ENCODE peak calls at places on chromosomes 2 and 18, in seven cellular contexts. B is upper lobe of right lung; W is trophoblast cell; D is sigmoid colon; P is RWPE2; J is mammary epithelial cell; T is CD4-positive, alpha-beta memory T cell. L is an unnamed sample.

GRCh38 chr2:88828397-88829137 is 137.1 kb downstream of the RPIA start:
- DNase-seq in W (no peak), J (peak; percentile 23), P (no peak), T (no peak), D (no peak), B (no peak), L (no peak)

GRCh38 chr2:122307772-122308171 is 552.3 kb downstream of the TSN start:
- DNase-seq in W (no peak), B (no peak), P (no peak), T (no peak), J (no peak), D (no peak), L (no peak)

GRCh38 chr2:172246649-172247048 is 143.9 kb upstream of the DLX2 start:
- DNase-seq in B (no peak), T (no peak), J (peak; percentile 67), D (no peak), P (no peak), W (no peak), L (no peak)

GRCh38 chr2:73906847-73907505 is 14.2 kb downstream of the ACTG2 start:
- DNase-seq in B (no peak), D (peak; percentile 64), T (no peak), J (no peak), P (no peak), W (no peak), L (no peak)

GRCh38 chr18:46447323-46447722 is 209.7 kb downstream of the LOXHD1 start:
- DNase-seq in T (no peak), D (no peak), B (no peak), P (no peak), W (no peak), J (no peak), L (no peak)

GRCh38 chr18:37403100-37403781 is 162.4 kb downstream of the CELF4 start:
- DNase-seq in D (no peak), J (peak; percentile 68), P (no peak), T (no peak), W (peak; percentile 37), B (no peak), L (peak; percentile 92)

GRCh38 chr2:230564805-230565779 is 147.6 kb upstream of the CAB39 start:
- DNase-seq in J (no peak), T (no peak), W (no peak), B (no peak), P (no peak), D (no peak), L (peak; percentile 45)

GRCh38 chr2:20745924-20746555 is 76.9 kb downstream of the LDAH start:
- DNase-seq in D (no peak), P (no peak), T (no peak), J (no peak), W (no peak), B (no peak), L (no peak)

GRCh38 chr2:120448961-120449421 is 103.1 kb downstream of the INHBB start:
- DNase-seq in J (no peak), D (peak; percentile 56), T (no peak), B (peak; percentile 41), P (peak; percentile 27), W (no peak), L (no peak)

GRCh38 chr2:159188449-159188848 is 98.1 kb downstream of the WDSUB1 start:
- DNase-seq in D (no peak), T (no peak), P (no peak), J (no peak), W (no peak), B (no peak), L (no peak)
- H3K36me3 ChIP-seq in D (peaks cover 3% of the 10 kb centered on the region), T (no peaks in the 10 kb centered on the region), P (peaks cover 60% of the 10 kb centered on the region), J (peaks cover 6% of the 10 kb centered on the region), W (peaks cover 35% of the 10 kb centered on the region), B (peaks cover 33% of the 10 kb centered on the region), L (peaks cover 3% of the 10 kb centered on the region)

DNA sequence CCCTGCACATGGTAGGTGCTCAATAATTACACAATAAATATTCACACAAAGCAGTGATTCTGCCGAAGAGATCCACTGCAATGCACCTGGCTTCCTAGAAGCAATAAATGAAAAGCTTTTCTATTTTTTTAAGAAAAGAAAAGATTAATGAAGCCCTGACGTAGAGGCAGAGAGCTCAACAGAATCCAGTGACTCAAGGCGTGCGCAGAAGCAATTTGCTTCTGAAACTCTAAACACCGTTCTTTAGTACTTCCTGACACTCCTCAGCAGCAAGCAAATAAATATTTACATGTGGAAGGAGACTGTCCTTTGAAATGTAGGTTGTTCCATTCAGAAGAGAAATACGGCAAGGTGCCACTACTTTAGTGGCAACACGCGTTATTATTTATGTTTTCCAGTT is 126.1 kb upstream of the ZNF516 start:
- DNase-seq in P (no peak), D (no peak), T (no peak), W (no peak), B (no peak), J (no peak), L (no peak)
- H3K4me3 ChIP-seq in P (no peak overlapping the region), D (peak overlapping the region; percentile 50), T (no peak overlapping the region), W (no peak overlapping the region), B (peak overlapping the region; percentile 0), J (no peak overlapping the region), L (no peak overlapping the region)

DNA sequence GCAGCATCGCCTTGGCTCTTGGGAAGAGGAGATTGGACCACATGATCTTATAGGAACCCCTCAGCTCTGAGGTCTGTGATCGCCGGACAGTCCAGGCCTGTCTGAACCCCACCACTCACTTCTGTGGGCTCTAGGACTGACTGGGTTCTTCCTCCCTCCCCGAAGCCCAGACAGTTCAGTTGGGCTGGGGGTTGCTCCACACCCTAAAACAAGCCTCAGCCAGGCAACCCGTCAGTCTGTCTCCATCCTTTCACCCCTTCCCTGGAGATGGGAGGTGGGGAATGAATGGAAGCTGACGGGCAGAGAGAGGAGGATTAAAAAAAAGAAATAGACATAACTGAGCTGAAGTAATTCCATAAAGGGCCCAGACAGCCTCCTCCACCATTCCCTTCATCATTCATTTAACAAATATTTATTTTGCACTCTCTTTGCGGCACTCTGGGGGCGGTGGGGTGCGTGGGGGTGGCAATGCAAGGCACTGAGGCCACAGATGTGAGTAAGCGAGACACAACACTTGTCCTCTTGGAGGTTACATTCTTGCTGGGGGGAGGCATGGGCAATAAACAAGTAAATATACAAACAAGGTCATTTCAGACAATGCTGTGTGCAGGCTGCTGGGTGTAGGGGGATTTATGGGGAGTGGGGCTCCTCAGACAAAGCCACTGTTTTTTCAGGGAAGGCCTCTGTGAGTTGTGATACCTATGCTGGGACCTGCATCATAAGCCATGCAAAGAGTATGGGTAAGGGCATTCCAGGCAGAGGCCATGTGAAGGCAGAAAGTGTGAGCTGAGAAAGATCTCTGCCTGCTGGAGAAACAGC is 12.9 kb downstream of the WNT10A start:
- DNase-seq in D (no peak), T (no peak), J (no peak), W (no peak), B (no peak), P (no peak), L (no peak)
- H3K27me3 ChIP-seq in D (peaks cover 68% of the 10 kb centered on the region), T (no peaks in the 10 kb centered on the region), J (no peaks in the 10 kb centered on the region), W (peaks cover 44% of the 10 kb centered on the region), B (peaks cover 59% of the 10 kb centered on the region), P (no peaks in the 10 kb centered on the region), L (peaks cover 6% of the 10 kb centered on the region)

DNA sequence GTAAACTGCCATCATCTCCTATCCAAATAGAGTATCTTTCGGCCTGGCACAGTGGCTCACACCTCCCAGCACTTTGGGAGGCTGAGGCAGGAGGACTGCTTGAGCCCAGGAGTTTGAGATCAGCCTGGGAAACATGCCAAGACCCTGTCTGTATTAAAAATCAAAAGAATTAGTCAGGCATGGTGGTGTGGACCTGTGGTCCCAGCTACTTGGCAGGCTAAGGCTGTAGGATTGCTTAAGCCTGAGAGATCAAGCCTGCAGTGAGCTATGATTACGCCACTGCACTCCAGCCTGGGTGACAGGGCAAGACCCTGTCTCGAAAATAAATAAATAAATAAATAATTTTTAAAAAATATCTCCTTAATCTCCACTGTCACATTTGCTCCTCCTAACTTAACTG is 14.7 kb upstream of the ARPC2 start:
- DNase-seq in D (no peak), W (no peak), J (no peak), T (no peak), P (no peak), B (no peak), L (no peak)
- H3K36me3 ChIP-seq in D (no peaks in the 10 kb centered on the region), W (no peaks in the 10 kb centered on the region), J (no peaks in the 10 kb centered on the region), T (no peaks in the 10 kb centered on the region), P (no peaks in the 10 kb centered on the region), B (no peaks in the 10 kb centered on the region), L (no peaks in the 10 kb centered on the region)

DNA sequence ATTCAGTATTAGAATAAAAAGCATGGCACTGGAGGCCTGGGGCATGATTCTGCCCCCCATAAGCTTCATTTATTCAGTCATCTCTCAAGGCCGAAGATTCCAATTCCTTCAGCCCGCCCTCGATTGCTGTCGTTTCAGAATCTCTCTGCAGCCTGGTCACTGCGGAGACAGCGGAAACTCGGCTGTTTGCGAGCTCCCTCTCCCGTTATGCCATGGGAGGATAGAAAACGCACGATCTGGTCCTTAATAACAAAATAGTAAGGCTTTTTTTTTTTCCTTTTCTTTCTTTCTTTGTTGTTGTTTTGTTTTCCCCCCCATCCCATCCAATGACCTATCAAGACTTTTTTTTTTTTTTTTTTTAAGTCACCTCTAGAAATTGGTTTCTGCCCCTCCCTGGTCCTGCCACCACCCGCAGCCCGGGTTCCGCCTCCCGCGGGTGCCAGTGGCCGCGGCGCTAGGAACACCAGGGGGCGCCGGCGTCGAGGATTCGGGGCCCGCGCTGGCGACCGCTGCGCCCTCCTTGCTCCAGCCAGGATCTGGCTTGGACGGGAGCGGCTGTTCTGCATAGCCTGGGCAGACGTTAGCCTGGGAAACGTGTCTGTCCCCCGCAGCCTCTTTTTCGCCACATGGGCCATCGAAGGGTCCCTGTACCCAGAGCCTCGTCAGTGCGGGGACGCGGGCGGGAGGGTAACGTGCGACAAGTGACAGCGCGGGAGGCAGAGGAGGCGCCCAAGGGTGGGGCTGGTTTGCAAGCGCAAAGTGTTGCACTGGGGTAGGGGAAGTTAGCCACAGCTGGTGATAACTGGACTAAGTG is 10.0 kb downstream of the CPLX4 start:
- DNase-seq in W (peak; percentile 78), D (peak; percentile 83), T (peak; percentile 65), J (peak; percentile 54), B (peak; percentile 88), P (no peak), L (peak; percentile 65)
- H3K4me3 ChIP-seq in W (no peak overlapping the region), D (peak overlapping the region; percentile 32), T (no peak overlapping the region), J (peak overlapping the region; percentile 20), B (peak overlapping the region; percentile 30), P (peak overlapping the region; percentile 22), L (peak overlapping the region; percentile 26)

GRCh38 chr2:6865346-6866238 is at the start of gene CMPK2:
- DNase-seq in T (peak; percentile 82), J (peak; percentile 33), P (no peak), W (peak; percentile 75), B (peak; percentile 92), D (peak; percentile 78), L (peak; percentile 74)

GRCh38 chr2:6864251-6864758 is 1.4 kb downstream of the CMPK2 start:
- DNase-seq in T (no peak), B (no peak), J (no peak), W (peak; percentile 88), P (no peak), D (no peak), L (no peak)

GRCh38 chr2:6866239-6866745 is 585 bp upstream of the CMPK2 start:
- DNase-seq in J (peak; percentile 37), B (no peak), W (peak; percentile 53), T (peak; percentile 48), D (peak; percentile 64), P (no peak), L (peak; percentile 43)

GRCh38 chr2:6864938-6865345 is 765 bp downstream of the CMPK2 start:
- DNase-seq in B (peak; percentile 81), W (peak; percentile 26), P (no peak), J (no peak), T (no peak), D (peak; percentile 68), L (peak; percentile 71)

DNA sequence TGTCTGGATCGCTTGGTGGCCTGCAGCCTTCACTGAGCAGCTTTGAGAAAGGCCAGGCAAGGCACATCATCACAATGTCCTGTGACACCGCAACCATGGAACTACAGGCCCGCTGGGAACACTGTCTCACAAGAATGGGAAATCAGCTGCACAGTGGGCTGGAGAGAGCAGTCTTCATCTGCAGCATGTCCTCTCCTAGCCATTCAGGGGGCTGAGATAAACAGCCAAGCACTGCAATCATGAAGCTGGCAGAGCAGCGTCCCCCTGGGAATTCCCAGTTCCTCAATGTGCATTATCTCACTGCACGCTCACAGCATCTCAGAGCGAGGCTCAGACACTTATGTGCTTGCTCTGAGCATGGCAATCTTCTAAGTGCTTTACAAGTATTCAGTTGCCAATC is 1.9 kb downstream of the CMPK2 start:
- DNase-seq in W (peak; percentile 11), D (peak; percentile 59), B (no peak), T (no peak), J (no peak), P (no peak), L (no peak)
- H3K27me3 ChIP-seq in W (peaks cover 10% of the 10 kb centered on the region), D (no peaks in the 10 kb centered on the region), B (no peaks in the 10 kb centered on the region), T (no peaks in the 10 kb centered on the region), J (peaks cover 6% of the 10 kb centered on the region), P (no peaks in the 10 kb centered on the region), L (no peaks in the 10 kb centered on the region)

L was measured in MG63.